ENCODE peak calls at places on chromosomes 11 and 22, in eight cellular contexts. One of them, this sample, is unnamed.

GRCh38 chr11:61554172-61554988 is 26.5 kb downstream of the SYT7 start:
- DNase-seq in AG10803: no peak
- DNase-seq in tibial artery: no peak
- DNase-seq in lower lobe of right lung: no peak
- DNase-seq in endothelial cell: no peak
- DNase-seq in Calu3: no peak
- DNase-seq in astrocyte of the spinal cord: no peak
- DNase-seq in fibroblast of mammary gland: peak
- DNase-seq in this sample: no peak

GRCh38 chr11:19889531-19889930 is 176.9 kb downstream of the NAV2 start:
- DNase-seq in astrocyte of the spinal cord: peak
- DNase-seq in Calu3: no peak
- DNase-seq in lower lobe of right lung: no peak
- DNase-seq in fibroblast of mammary gland: no peak
- DNase-seq in endothelial cell: no peak
- DNase-seq in tibial artery: no peak
- DNase-seq in AG10803: peak
- DNase-seq in this sample: no peak

GRCh38 chr11:77215106-77215505 is 86.4 kb downstream of the GDPD4 start:
- DNase-seq in endothelial cell: no peak
- DNase-seq in tibial artery: no peak
- DNase-seq in astrocyte of the spinal cord: no peak
- DNase-seq in lower lobe of right lung: no peak
- DNase-seq in Calu3: no peak
- DNase-seq in AG10803: no peak
- DNase-seq in fibroblast of mammary gland: no peak
- DNase-seq in this sample: peak

GRCh38 chr11:124204008-124204407 is 20.9 kb downstream of the OR10D3 start:
- DNase-seq in fibroblast of mammary gland: no peak
- DNase-seq in lower lobe of right lung: no peak
- DNase-seq in tibial artery: no peak
- DNase-seq in astrocyte of the spinal cord: no peak
- DNase-seq in endothelial cell: no peak
- DNase-seq in AG10803: no peak
- DNase-seq in Calu3: no peak
- DNase-seq in this sample: no peak

GRCh38 chr22:25508161-25508560 is 56.3 kb upstream of the GRK3 start:
- DNase-seq in Calu3: no peak
- DNase-seq in endothelial cell: no peak
- DNase-seq in astrocyte of the spinal cord: no peak
- DNase-seq in lower lobe of right lung: no peak
- DNase-seq in fibroblast of mammary gland: no peak
- DNase-seq in AG10803: no peak
- DNase-seq in tibial artery: no peak
- DNase-seq in this sample: no peak

GRCh38 chr11:32985600-32985999 is 30.1 kb upstream of the DEPDC7 start:
- DNase-seq in endothelial cell: no peak
- DNase-seq in AG10803: no peak
- DNase-seq in lower lobe of right lung: no peak
- DNase-seq in fibroblast of mammary gland: no peak
- DNase-seq in tibial artery: no peak
- DNase-seq in Calu3: no peak
- DNase-seq in astrocyte of the spinal cord: no peak
- DNase-seq in this sample: no peak

GRCh38 chr22:31944700-31945477 is 554 bp downstream of the YWHAH start:
- DNase-seq in lower lobe of right lung: peak
- DNase-seq in fibroblast of mammary gland: no peak
- DNase-seq in tibial artery: peak
- DNase-seq in Calu3: peak
- DNase-seq in AG10803: no peak
- DNase-seq in astrocyte of the spinal cord: peak
- DNase-seq in endothelial cell: peak
- DNase-seq in this sample: no peak

GRCh38 chr11:63417174-63417852 is 47.7 kb downstream of the SLC22A9 start:
- DNase-seq in Calu3: no peak
- DNase-seq in astrocyte of the spinal cord: no peak
- DNase-seq in fibroblast of mammary gland: no peak
- DNase-seq in AG10803: no peak
- DNase-seq in endothelial cell: no peak
- DNase-seq in lower lobe of right lung: no peak
- DNase-seq in tibial artery: no peak
- DNase-seq in this sample: no peak

GRCh38 chr22:22408731-22409696 is 99.5 kb downstream of the ZNF280B start:
- DNase-seq in Calu3: peak
- DNase-seq in endothelial cell: peak
- DNase-seq in fibroblast of mammary gland: peak
- DNase-seq in astrocyte of the spinal cord: no peak
- DNase-seq in lower lobe of right lung: no peak
- DNase-seq in AG10803: peak
- DNase-seq in tibial artery: no peak
- DNase-seq in this sample: peak

GRCh38 chr11:106133529-106133928 is 56.1 kb downstream of the AASDHPPT start:
- DNase-seq in Calu3: no peak
- DNase-seq in astrocyte of the spinal cord: no peak
- DNase-seq in AG10803: no peak
- DNase-seq in fibroblast of mammary gland: peak
- DNase-seq in endothelial cell: no peak
- DNase-seq in tibial artery: no peak
- DNase-seq in lower lobe of right lung: no peak
- DNase-seq in this sample: no peak

GRCh38 chr22:39153220-39153860 is 860 bp upstream of the CBX7 start:
- DNase-seq in tibial artery: peak
- DNase-seq in endothelial cell: no peak
- DNase-seq in lower lobe of right lung: peak
- DNase-seq in Calu3: no peak
- DNase-seq in astrocyte of the spinal cord: no peak
- DNase-seq in fibroblast of mammary gland: no peak
- DNase-seq in AG10803: no peak
- DNase-seq in this sample: no peak

GRCh38 chr11:133950874-133951483 is 5.8 kb downstream of the IGSF9B start:
- DNase-seq in endothelial cell: no peak
- DNase-seq in fibroblast of mammary gland: no peak
- DNase-seq in tibial artery: peak
- DNase-seq in lower lobe of right lung: no peak
- DNase-seq in Calu3: no peak
- DNase-seq in AG10803: no peak
- DNase-seq in astrocyte of the spinal cord: no peak
- DNase-seq in this sample: no peak

GRCh38 chr11:35748644-35749043 is 86.1 kb downstream of the TRIM44 start:
- DNase-seq in astrocyte of the spinal cord: no peak
- DNase-seq in AG10803: no peak
- DNase-seq in fibroblast of mammary gland: no peak
- DNase-seq in Calu3: no peak
- DNase-seq in tibial artery: no peak
- DNase-seq in lower lobe of right lung: no peak
- DNase-seq in endothelial cell: no peak
- DNase-seq in this sample: no peak

GRCh38 chr11:37995886-37996285 is 1397.8 kb upstream of the RAG2 start:
- DNase-seq in tibial artery: no peak
- DNase-seq in endothelial cell: no peak
- DNase-seq in AG10803: no peak
- DNase-seq in lower lobe of right lung: no peak
- DNase-seq in astrocyte of the spinal cord: no peak
- DNase-seq in Calu3: no peak
- DNase-seq in fibroblast of mammary gland: no peak
- DNase-seq in this sample: no peak

GRCh38 chr11:119537641-119538253 is 114.8 kb upstream of the THY1 start:
- DNase-seq in lower lobe of right lung: no peak
- DNase-seq in fibroblast of mammary gland: no peak
- DNase-seq in AG10803: no peak
- DNase-seq in endothelial cell: no peak
- DNase-seq in tibial artery: peak
- DNase-seq in astrocyte of the spinal cord: no peak
- DNase-seq in Calu3: no peak
- DNase-seq in this sample: peak

GRCh38 chr11:116642481-116642880 is 130.3 kb downstream of the BUD13 start:
- DNase-seq in fibroblast of mammary gland: no peak
- DNase-seq in endothelial cell: no peak
- DNase-seq in AG10803: no peak
- DNase-seq in tibial artery: no peak
- DNase-seq in lower lobe of right lung: no peak
- DNase-seq in astrocyte of the spinal cord: no peak
- DNase-seq in Calu3: no peak
- DNase-seq in this sample: no peak

GRCh38 chr22:23402275-23403151 is 177.6 kb downstream of the IGLL1 start:
- DNase-seq in tibial artery: peak
- DNase-seq in endothelial cell: peak
- DNase-seq in Calu3: peak
- DNase-seq in lower lobe of right lung: peak
- DNase-seq in astrocyte of the spinal cord: peak
- DNase-seq in AG10803: peak
- DNase-seq in fibroblast of mammary gland: peak
- DNase-seq in this sample: peak

GRCh38 chr11:118067006-118067405 is 9.9 kb upstream of the TMPRSS4 start:
- DNase-seq in tibial artery: no peak
- DNase-seq in fibroblast of mammary gland: no peak
- DNase-seq in Calu3: no peak
- DNase-seq in lower lobe of right lung: no peak
- DNase-seq in astrocyte of the spinal cord: no peak
- DNase-seq in endothelial cell: no peak
- DNase-seq in AG10803: no peak
- DNase-seq in this sample: no peak

GRCh38 chr11:65391007-65391406 is 4.6 kb downstream of the FRMD8 start:
- DNase-seq in tibial artery: no peak
- DNase-seq in endothelial cell: peak
- DNase-seq in Calu3: no peak
- DNase-seq in AG10803: peak
- DNase-seq in lower lobe of right lung: no peak
- DNase-seq in astrocyte of the spinal cord: peak
- DNase-seq in fibroblast of mammary gland: peak
- DNase-seq in this sample: peak
- TF ChIP-seq CTCF in tibial artery: no peak
- TF ChIP-seq CTCF in endothelial cell: no peak
- TF ChIP-seq CTCF in Calu3: no peak
- TF ChIP-seq CTCF in AG10803: peak
- TF ChIP-seq CTCF in lower lobe of right lung: no peak
- TF ChIP-seq CTCF in astrocyte of the spinal cord: no peak
- TF ChIP-seq CTCF in fibroblast of mammary gland: no peak
- TF ChIP-seq CTCF in this sample: no peak

GRCh38 chr22:19988331-19988808 is 28.3 kb downstream of the ARVCF start:
- DNase-seq in tibial artery: peak
- DNase-seq in Calu3: no peak
- DNase-seq in lower lobe of right lung: no peak
- DNase-seq in endothelial cell: no peak
- DNase-seq in fibroblast of mammary gland: no peak
- DNase-seq in AG10803: no peak
- DNase-seq in astrocyte of the spinal cord: no peak
- DNase-seq in this sample: no peak
- TF ChIP-seq CTCF in tibial artery: no peak
- TF ChIP-seq CTCF in Calu3: no peak
- TF ChIP-seq CTCF in lower lobe of right lung: no peak
- TF ChIP-seq CTCF in endothelial cell: no peak
- TF ChIP-seq CTCF in fibroblast of mammary gland: no peak
- TF ChIP-seq CTCF in AG10803: no peak
- TF ChIP-seq CTCF in astrocyte of the spinal cord: no peak
- TF ChIP-seq CTCF in this sample: no peak

GRCh38 chr22:33493476-33494205 is 426.6 kb downstream of the LARGE1 start:
- DNase-seq in AG10803: no peak
- DNase-seq in fibroblast of mammary gland: no peak
- DNase-seq in astrocyte of the spinal cord: no peak
- DNase-seq in Calu3: no peak
- DNase-seq in lower lobe of right lung: no peak
- DNase-seq in tibial artery: no peak
- DNase-seq in endothelial cell: no peak
- DNase-seq in this sample: no peak

GRCh38 chr22:33487041-33487716 is 429.0 kb upstream of the SYN3 start:
- DNase-seq in fibroblast of mammary gland: no peak
- DNase-seq in endothelial cell: no peak
- DNase-seq in astrocyte of the spinal cord: no peak
- DNase-seq in lower lobe of right lung: no peak
- DNase-seq in AG10803: no peak
- DNase-seq in tibial artery: no peak
- DNase-seq in Calu3: no peak
- DNase-seq in this sample: no peak

GRCh38 chr22:33496112-33496511 is 424.2 kb downstream of the LARGE1 start:
- DNase-seq in Calu3: no peak
- DNase-seq in lower lobe of right lung: no peak
- DNase-seq in astrocyte of the spinal cord: no peak
- DNase-seq in fibroblast of mammary gland: no peak
- DNase-seq in tibial artery: no peak
- DNase-seq in endothelial cell: no peak
- DNase-seq in AG10803: no peak
- DNase-seq in this sample: no peak

DNA sequence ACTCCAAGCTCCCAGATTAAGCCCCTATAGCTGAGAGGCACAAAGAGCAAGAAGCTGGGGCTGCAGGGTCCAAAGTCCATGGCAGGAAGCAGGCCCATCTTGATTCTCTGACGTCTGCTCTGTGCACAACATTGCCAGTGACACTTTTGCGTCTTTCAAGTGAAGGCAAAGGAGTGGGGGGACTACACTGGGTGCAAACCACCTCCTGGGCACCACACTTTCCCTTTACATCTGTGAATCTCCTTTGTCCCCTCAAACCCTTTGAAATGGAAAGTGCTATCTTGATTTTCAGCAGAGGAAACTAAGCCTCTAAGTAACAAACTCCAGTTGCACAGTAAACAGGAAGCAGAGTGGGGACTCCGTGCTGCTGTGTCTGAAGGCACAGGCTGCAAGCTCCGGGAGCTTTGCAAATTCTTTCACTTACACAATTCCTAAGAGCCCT is 428.0 kb downstream of the LARGE1 start:
- DNase-seq in tibial artery: no peak
- DNase-seq in endothelial cell: peak
- DNase-seq in lower lobe of right lung: no peak
- DNase-seq in astrocyte of the spinal cord: no peak
- DNase-seq in AG10803: peak
- DNase-seq in fibroblast of mammary gland: no peak
- DNase-seq in Calu3: no peak
- DNase-seq in this sample: no peak
- TF ChIP-seq CTCF in tibial artery: no peak
- TF ChIP-seq CTCF in endothelial cell: no peak
- TF ChIP-seq CTCF in lower lobe of right lung: no peak
- TF ChIP-seq CTCF in astrocyte of the spinal cord: no peak
- TF ChIP-seq CTCF in AG10803: no peak
- TF ChIP-seq CTCF in fibroblast of mammary gland: no peak
- TF ChIP-seq CTCF in Calu3: no peak
- TF ChIP-seq CTCF in this sample: no peak

DNA sequence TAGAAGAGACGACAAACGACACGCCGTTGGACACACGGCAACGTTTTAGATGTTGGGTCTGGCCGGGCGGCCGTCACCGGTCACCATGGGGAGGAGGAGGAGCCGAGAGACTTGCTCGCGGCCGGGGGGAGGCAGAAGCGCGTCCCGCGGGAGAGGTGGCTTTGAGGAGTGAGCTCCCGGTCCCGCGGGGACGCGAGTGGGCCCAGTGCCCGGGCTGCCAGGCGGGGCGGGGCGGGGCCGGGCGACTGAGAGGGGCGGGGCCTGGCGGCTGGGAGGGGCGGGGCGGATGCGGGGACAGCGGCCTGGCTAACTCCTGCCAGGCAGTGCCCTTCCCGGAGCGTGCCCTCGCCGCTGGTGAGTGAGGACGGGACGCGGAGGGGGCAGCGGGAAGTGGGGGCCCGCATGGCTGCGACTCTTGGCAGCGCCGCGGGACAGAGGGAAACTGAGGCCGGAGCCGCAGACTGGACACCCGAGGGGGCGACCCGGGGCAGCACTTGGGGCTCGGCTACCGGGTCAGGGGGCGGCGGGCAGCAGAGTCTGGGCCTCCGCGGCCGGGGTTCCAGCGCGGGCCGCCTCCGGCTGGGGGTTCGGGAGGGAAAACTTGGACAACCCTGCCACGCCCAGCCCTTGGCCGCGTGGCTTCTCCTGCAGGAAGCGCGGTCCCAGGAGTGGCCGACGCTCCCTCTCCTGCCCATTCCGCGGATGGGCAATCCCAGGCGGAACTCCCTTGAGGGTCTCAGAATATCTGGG is at the start of gene TSPO:
- DNase-seq in AG10803: peak
- DNase-seq in endothelial cell: peak
- DNase-seq in astrocyte of the spinal cord: peak
- DNase-seq in Calu3: peak
- DNase-seq in fibroblast of mammary gland: peak
- DNase-seq in lower lobe of right lung: peak
- DNase-seq in tibial artery: peak
- DNase-seq in this sample: peak
- TF ChIP-seq CTCF in AG10803: no peak
- TF ChIP-seq CTCF in endothelial cell: no peak
- TF ChIP-seq CTCF in astrocyte of the spinal cord: no peak
- TF ChIP-seq CTCF in Calu3: no peak
- TF ChIP-seq CTCF in fibroblast of mammary gland: no peak
- TF ChIP-seq CTCF in lower lobe of right lung: no peak
- TF ChIP-seq CTCF in tibial artery: no peak
- TF ChIP-seq CTCF in this sample: no peak

This sample was measured in GM13976.